ENCODE peak calls at places on chromosomes 3 and 15, in eight cellular contexts. One of them, this sample, is unnamed.

GRCh38 chr3:160434071-160434470 is 15.5 kb downstream of the TRIM59 start:
- DNase-seq in PC-9: no peak
- DNase-seq in GM10248: no peak
- DNase-seq in KG1: no peak
- DNase-seq in AG09309: peak
- DNase-seq in NCI-H2081 treated with DMSO at 0.1 percent for 48 hours: no peak
- DNase-seq in AG10803: peak
- DNase-seq in kidney glomerular epithelial cell: no peak
- DNase-seq in this sample: peak

GRCh38 chr3:10594915-10595314 is 89.5 kb upstream of the ATP2B2 start:
- DNase-seq in AG09309: no peak
- DNase-seq in GM10248: peak
- DNase-seq in KG1: peak
- DNase-seq in AG10803: peak
- DNase-seq in PC-9: no peak
- DNase-seq in NCI-H2081 treated with DMSO at 0.1 percent for 48 hours: no peak
- DNase-seq in kidney glomerular epithelial cell: peak
- DNase-seq in this sample: peak

GRCh38 chr3:197494366-197495058 is 61.3 kb downstream of the BDH1 start:
- DNase-seq in kidney glomerular epithelial cell: peak
- DNase-seq in NCI-H2081 treated with DMSO at 0.1 percent for 48 hours: no peak
- DNase-seq in KG1: no peak
- DNase-seq in AG10803: peak
- DNase-seq in GM10248: no peak
- DNase-seq in AG09309: no peak
- DNase-seq in PC-9: peak
- DNase-seq in this sample: no peak

GRCh38 chr3:197746801-197747237 is 2.9 kb upstream of the FYTTD1 start:
- DNase-seq in GM10248: no peak
- DNase-seq in PC-9: no peak
- DNase-seq in kidney glomerular epithelial cell: no peak
- DNase-seq in AG09309: no peak
- DNase-seq in NCI-H2081 treated with DMSO at 0.1 percent for 48 hours: no peak
- DNase-seq in KG1: no peak
- DNase-seq in AG10803: no peak
- DNase-seq in this sample: no peak

GRCh38 chr15:77496710-77497107 is 76.0 kb downstream of the HMG20A start:
- DNase-seq in AG10803: peak
- DNase-seq in kidney glomerular epithelial cell: peak
- DNase-seq in GM10248: peak
- DNase-seq in NCI-H2081 treated with DMSO at 0.1 percent for 48 hours: no peak
- DNase-seq in AG09309: peak
- DNase-seq in KG1: peak
- DNase-seq in PC-9: peak
- DNase-seq in this sample: peak

GRCh38 chr3:115785782-115786181 is 162.5 kb downstream of the GAP43 start:
- DNase-seq in AG10803: peak
- DNase-seq in NCI-H2081 treated with DMSO at 0.1 percent for 48 hours: no peak
- DNase-seq in kidney glomerular epithelial cell: no peak
- DNase-seq in PC-9: no peak
- DNase-seq in KG1: no peak
- DNase-seq in AG09309: no peak
- DNase-seq in GM10248: no peak
- DNase-seq in this sample: no peak

GRCh38 chr3:197542741-197543454 is 12.9 kb downstream of the BDH1 start:
- DNase-seq in kidney glomerular epithelial cell: no peak
- DNase-seq in NCI-H2081 treated with DMSO at 0.1 percent for 48 hours: no peak
- DNase-seq in AG09309: no peak
- DNase-seq in AG10803: no peak
- DNase-seq in GM10248: no peak
- DNase-seq in KG1: no peak
- DNase-seq in PC-9: no peak
- DNase-seq in this sample: no peak

GRCh38 chr15:57218826-57219576 is 157.3 kb upstream of the CGNL1 start:
- DNase-seq in PC-9: no peak
- DNase-seq in kidney glomerular epithelial cell: no peak
- DNase-seq in AG10803: peak
- DNase-seq in GM10248: no peak
- DNase-seq in NCI-H2081 treated with DMSO at 0.1 percent for 48 hours: peak
- DNase-seq in KG1: no peak
- DNase-seq in AG09309: peak
- DNase-seq in this sample: peak

GRCh38 chr3:73029321-73029796 is 32.1 kb upstream of the EBLN2 start:
- DNase-seq in PC-9: peak
- DNase-seq in NCI-H2081 treated with DMSO at 0.1 percent for 48 hours: no peak
- DNase-seq in AG10803: peak
- DNase-seq in AG09309: peak
- DNase-seq in GM10248: no peak
- DNase-seq in KG1: no peak
- DNase-seq in kidney glomerular epithelial cell: peak
- DNase-seq in this sample: peak

GRCh38 chr15:60760646-60761504 is 281.9 kb upstream of the ICE2 start:
- DNase-seq in AG09309: peak
- DNase-seq in GM10248: no peak
- DNase-seq in PC-9: no peak
- DNase-seq in KG1: no peak
- DNase-seq in kidney glomerular epithelial cell: no peak
- DNase-seq in AG10803: peak
- DNase-seq in NCI-H2081 treated with DMSO at 0.1 percent for 48 hours: no peak
- DNase-seq in this sample: no peak

GRCh38 chr3:66609660-66610547 is 109.1 kb upstream of the LRIG1 start:
- DNase-seq in PC-9: peak
- DNase-seq in NCI-H2081 treated with DMSO at 0.1 percent for 48 hours: peak
- DNase-seq in KG1: no peak
- DNase-seq in kidney glomerular epithelial cell: peak
- DNase-seq in GM10248: no peak
- DNase-seq in AG09309: peak
- DNase-seq in AG10803: peak
- DNase-seq in this sample: peak

GRCh38 chr15:45331977-45332376 is 46.4 kb downstream of the GATM start:
- DNase-seq in kidney glomerular epithelial cell: no peak
- DNase-seq in GM10248: no peak
- DNase-seq in KG1: no peak
- DNase-seq in AG09309: no peak
- DNase-seq in PC-9: no peak
- DNase-seq in AG10803: peak
- DNase-seq in NCI-H2081 treated with DMSO at 0.1 percent for 48 hours: no peak
- DNase-seq in this sample: no peak

GRCh38 chr15:95988574-95988887 is 342.0 kb upstream of the NR2F2 start:
- DNase-seq in PC-9: peak
- DNase-seq in kidney glomerular epithelial cell: no peak
- DNase-seq in AG09309: no peak
- DNase-seq in NCI-H2081 treated with DMSO at 0.1 percent for 48 hours: no peak
- DNase-seq in GM10248: no peak
- DNase-seq in AG10803: no peak
- DNase-seq in KG1: no peak
- DNase-seq in this sample: no peak

GRCh38 chr3:133825969-133826727 is 20.5 kb downstream of the SRPRB start:
- DNase-seq in NCI-H2081 treated with DMSO at 0.1 percent for 48 hours: no peak
- DNase-seq in AG10803: no peak
- DNase-seq in GM10248: no peak
- DNase-seq in kidney glomerular epithelial cell: no peak
- DNase-seq in AG09309: no peak
- DNase-seq in PC-9: no peak
- DNase-seq in KG1: no peak
- DNase-seq in this sample: no peak

GRCh38 chr3:195236801-195237570 is 34.0 kb downstream of the XXYLT1 start:
- DNase-seq in kidney glomerular epithelial cell: no peak
- DNase-seq in KG1: no peak
- DNase-seq in AG10803: no peak
- DNase-seq in GM10248: no peak
- DNase-seq in AG09309: no peak
- DNase-seq in NCI-H2081 treated with DMSO at 0.1 percent for 48 hours: no peak
- DNase-seq in PC-9: no peak
- DNase-seq in this sample: no peak

GRCh38 chr3:156788846-156789245 is 37.3 kb upstream of the LEKR1 start:
- DNase-seq in NCI-H2081 treated with DMSO at 0.1 percent for 48 hours: no peak
- DNase-seq in AG09309: no peak
- DNase-seq in GM10248: no peak
- DNase-seq in KG1: no peak
- DNase-seq in kidney glomerular epithelial cell: no peak
- DNase-seq in AG10803: no peak
- DNase-seq in PC-9: no peak
- DNase-seq in this sample: no peak

GRCh38 chr15:22866066-22866465 is 27.6 kb downstream of the NIPA2 start:
- DNase-seq in AG09309: no peak
- DNase-seq in GM10248: no peak
- DNase-seq in kidney glomerular epithelial cell: no peak
- DNase-seq in KG1: no peak
- DNase-seq in PC-9: no peak
- DNase-seq in NCI-H2081 treated with DMSO at 0.1 percent for 48 hours: no peak
- DNase-seq in AG10803: no peak
- DNase-seq in this sample: peak

GRCh38 chr3:197422506-197422905 is 124.1 kb upstream of the DLG1 start:
- DNase-seq in KG1: no peak
- DNase-seq in GM10248: no peak
- DNase-seq in kidney glomerular epithelial cell: no peak
- DNase-seq in NCI-H2081 treated with DMSO at 0.1 percent for 48 hours: no peak
- DNase-seq in PC-9: no peak
- DNase-seq in AG10803: no peak
- DNase-seq in AG09309: no peak
- DNase-seq in this sample: no peak

GRCh38 chr3:59006791-59007517 is 42.9 kb downstream of the CFAP20DC start:
- DNase-seq in KG1: no peak
- DNase-seq in PC-9: no peak
- DNase-seq in GM10248: no peak
- DNase-seq in NCI-H2081 treated with DMSO at 0.1 percent for 48 hours: no peak
- DNase-seq in AG10803: peak
- DNase-seq in kidney glomerular epithelial cell: peak
- DNase-seq in AG09309: no peak
- DNase-seq in this sample: peak

GRCh38 chr3:149566296-149566945 is 91.4 kb downstream of the WWTR1 start:
- DNase-seq in kidney glomerular epithelial cell: no peak
- DNase-seq in AG10803: peak
- DNase-seq in KG1: no peak
- DNase-seq in GM10248: no peak
- DNase-seq in NCI-H2081 treated with DMSO at 0.1 percent for 48 hours: no peak
- DNase-seq in PC-9: no peak
- DNase-seq in AG09309: no peak
- DNase-seq in this sample: no peak

GRCh38 chr3:85681906-85682305 is 723.1 kb downstream of the CADM2 start:
- DNase-seq in NCI-H2081 treated with DMSO at 0.1 percent for 48 hours: no peak
- DNase-seq in kidney glomerular epithelial cell: no peak
- DNase-seq in AG09309: no peak
- DNase-seq in PC-9: no peak
- DNase-seq in AG10803: no peak
- DNase-seq in KG1: no peak
- DNase-seq in GM10248: no peak
- DNase-seq in this sample: no peak

GRCh38 chr3:170717410-170718402 is 131.8 kb upstream of the SLC7A14 start:
- DNase-seq in PC-9: peak
- DNase-seq in KG1: no peak
- DNase-seq in AG10803: peak
- DNase-seq in AG09309: no peak
- DNase-seq in kidney glomerular epithelial cell: no peak
- DNase-seq in NCI-H2081 treated with DMSO at 0.1 percent for 48 hours: no peak
- DNase-seq in GM10248: no peak
- DNase-seq in this sample: peak

GRCh38 chr3:156489462-156489911 is 65.4 kb downstream of the SSR3 start:
- DNase-seq in kidney glomerular epithelial cell: no peak
- DNase-seq in PC-9: no peak
- DNase-seq in AG09309: peak
- DNase-seq in AG10803: peak
- DNase-seq in GM10248: no peak
- DNase-seq in KG1: no peak
- DNase-seq in NCI-H2081 treated with DMSO at 0.1 percent for 48 hours: no peak
- DNase-seq in this sample: no peak

GRCh38 chr15:36371509-36371908 is 207.9 kb upstream of the CDIN1 start:
- DNase-seq in AG09309: no peak
- DNase-seq in AG10803: no peak
- DNase-seq in GM10248: no peak
- DNase-seq in kidney glomerular epithelial cell: no peak
- DNase-seq in NCI-H2081 treated with DMSO at 0.1 percent for 48 hours: no peak
- DNase-seq in PC-9: peak
- DNase-seq in KG1: no peak
- DNase-seq in this sample: no peak

This sample was measured in astrocyte of the cerebellum.